ENCODE peak calls at places on chromosomes 3 and 15, in six cellular contexts. F is mesenchymal stem cell, O is H9, G is neuronal stem cell, M is IMR-90, E is H1. Z is an unnamed sample.

GRCh38 chr15:47374222-47374621 is 343.1 kb upstream of the SEMA6D start:
- DNase-seq in F (peak; percentile 13), O (peak; percentile 46), G (no peak), M (peak; percentile 42), E (peak; percentile 15), Z (no peak)

GRCh38 chr15:73716417-73716816 is 32.2 kb downstream of the CD276 start:
- DNase-seq in F (no peak), O (no peak), G (no peak), M (no peak), E (no peak), Z (no peak)

GRCh38 chr3:43203022-43203421 is 83.3 kb upstream of the SNRK start:
- DNase-seq in F (no peak), O (no peak), G (no peak), M (no peak), E (no peak), Z (no peak)

GRCh38 chr15:101107101-101107500 is 144.7 kb downstream of the CHSY1 start:
- DNase-seq in F (no peak), O (no peak), G (no peak), M (no peak), E (no peak), Z (no peak)

GRCh38 chr3:165211749-165212148 is 15.6 kb upstream of the SLITRK3 start:
- DNase-seq in F (no peak), O (no peak), G (no peak), M (no peak), E (no peak), Z (no peak)

GRCh38 chr3:111246967-111247760 is 175.5 kb downstream of the NECTIN3 start:
- DNase-seq in F (peak; percentile 70), O (no peak), G (no peak), M (peak; percentile 91), E (no peak), Z (no peak)

GRCh38 chr3:89851974-89852621 is 744.7 kb downstream of the EPHA3 start:
- DNase-seq in F (peak; percentile 60), O (peak; percentile 84), G (peak; percentile 67), M (peak; percentile 14), E (peak; percentile 63), Z (no peak)

GRCh38 chr15:31439328-31439727 is 112.7 kb downstream of the KLF13 start:
- DNase-seq in F (no peak), O (peak; percentile 63), G (no peak), M (no peak), E (no peak), Z (peak; percentile 15)

GRCh38 chr3:129196601-129197000 is 12.9 kb upstream of the CNBP start:
- DNase-seq in F (no peak), O (no peak), G (no peak), M (no peak), E (no peak), Z (no peak)

GRCh38 chr3:141012571-141012970 is 38.6 kb upstream of the SPSB4 start:
- DNase-seq in F (no peak), O (no peak), G (no peak), M (no peak), E (no peak), Z (no peak)

GRCh38 chr3:173410836-173411235 is 13.3 kb downstream of the NLGN1 start:
- DNase-seq in F (no peak), O (no peak), G (no peak), M (no peak), E (no peak), Z (no peak)

GRCh38 chr3:152556731-152557254 is 278.1 kb upstream of the P2RY1 start:
- DNase-seq in F (peak; percentile 63), O (no peak), G (no peak), M (peak; percentile 36), E (no peak), Z (no peak)

GRCh38 chr3:17939157-17939556 is 196.7 kb upstream of the TBC1D5 start:
- DNase-seq in F (no peak), O (no peak), G (no peak), M (no peak), E (no peak), Z (no peak)

GRCh38 chr3:72152551-72153476 is 367.9 kb upstream of the PROK2 start:
- DNase-seq in F (peak; percentile 70), O (no peak), G (no peak), M (peak; percentile 69), E (no peak), Z (no peak)

GRCh38 chr3:42216820-42217416 is 49.1 kb downstream of the CCK start:
- DNase-seq in F (peak; percentile 67), O (no peak), G (no peak), M (peak; percentile 59), E (no peak), Z (no peak)

GRCh38 chr3:7657214-7658112 is 796.5 kb downstream of the GRM7 start:
- DNase-seq in F (no peak), O (no peak), G (no peak), M (no peak), E (no peak), Z (no peak)

GRCh38 chr3:50674349-50675178 is at the start of gene DOCK3:
- DNase-seq in F (peak; percentile 30), O (peak; percentile 49), G (peak; percentile 63), M (peak; percentile 36), E (no peak), Z (peak; percentile 68)

GRCh38 chr3:105944281-105944680 is 75.5 kb upstream of the CBLB start:
- DNase-seq in F (no peak), O (no peak), G (no peak), M (peak; percentile 58), E (no peak), Z (no peak)

GRCh38 chr15:68791431-68792283 is 29.0 kb downstream of the ANP32A start:
- DNase-seq in F (no peak), O (peak; percentile 63), G (no peak), M (no peak), E (no peak), Z (no peak)

GRCh38 chr3:36704280-36704679 is 60.1 kb downstream of the DCLK3 start:
- DNase-seq in F (no peak), O (no peak), G (no peak), M (no peak), E (no peak), Z (no peak)

GRCh38 chr15:41790756-41791546 is 16.7 kb downstream of the MAPKBP1 start:
- DNase-seq in F (peak; percentile 90), O (no peak), G (no peak), M (peak; percentile 79), E (no peak), Z (no peak)

GRCh38 chr15:41790169-41790568 is 15.9 kb downstream of the MAPKBP1 start:
- DNase-seq in F (no peak), O (no peak), G (no peak), M (no peak), E (no peak), Z (no peak)

GRCh38 chr15:41789662-41790061 is 15.4 kb downstream of the MAPKBP1 start:
- DNase-seq in F (no peak), O (no peak), G (no peak), M (no peak), E (no peak), Z (no peak)

GRCh38 chr15:41791970-41792637 is 17.8 kb downstream of the MAPKBP1 start:
- DNase-seq in F (no peak), O (no peak), G (no peak), M (no peak), E (no peak), Z (no peak)

GRCh38 chr15:41791547-41791937 is 17.3 kb downstream of the MAPKBP1 start:
- DNase-seq in F (no peak), O (no peak), G (no peak), M (no peak), E (no peak), Z (no peak)
- H2AFZ ChIP-seq in F (no peak overlapping the region), O (no peak overlapping the region), G (no peak overlapping the region), M (peak overlapping the region; percentile 16), E (no peak overlapping the region), Z (no peak overlapping the region)

GRCh38 chr15:42461261-42461660 is 29.7 kb downstream of the ZNF106 start:
- DNase-seq in F (no peak), O (no peak), G (no peak), M (no peak), E (no peak), Z (no peak)

GRCh38 chr15:42456971-42457370 is 34.0 kb downstream of the ZNF106 start:
- DNase-seq in F (peak; percentile 76), O (no peak), G (no peak), M (no peak), E (no peak), Z (no peak)

GRCh38 chr15:42456539-42456938 is 34.4 kb downstream of the ZNF106 start:
- DNase-seq in F (no peak), O (no peak), G (no peak), M (no peak), E (no peak), Z (no peak)

GRCh38 chr15:42453826-42454225 is 37.1 kb downstream of the ZNF106 start:
- DNase-seq in F (no peak), O (no peak), G (no peak), M (no peak), E (no peak), Z (no peak)

DNA sequence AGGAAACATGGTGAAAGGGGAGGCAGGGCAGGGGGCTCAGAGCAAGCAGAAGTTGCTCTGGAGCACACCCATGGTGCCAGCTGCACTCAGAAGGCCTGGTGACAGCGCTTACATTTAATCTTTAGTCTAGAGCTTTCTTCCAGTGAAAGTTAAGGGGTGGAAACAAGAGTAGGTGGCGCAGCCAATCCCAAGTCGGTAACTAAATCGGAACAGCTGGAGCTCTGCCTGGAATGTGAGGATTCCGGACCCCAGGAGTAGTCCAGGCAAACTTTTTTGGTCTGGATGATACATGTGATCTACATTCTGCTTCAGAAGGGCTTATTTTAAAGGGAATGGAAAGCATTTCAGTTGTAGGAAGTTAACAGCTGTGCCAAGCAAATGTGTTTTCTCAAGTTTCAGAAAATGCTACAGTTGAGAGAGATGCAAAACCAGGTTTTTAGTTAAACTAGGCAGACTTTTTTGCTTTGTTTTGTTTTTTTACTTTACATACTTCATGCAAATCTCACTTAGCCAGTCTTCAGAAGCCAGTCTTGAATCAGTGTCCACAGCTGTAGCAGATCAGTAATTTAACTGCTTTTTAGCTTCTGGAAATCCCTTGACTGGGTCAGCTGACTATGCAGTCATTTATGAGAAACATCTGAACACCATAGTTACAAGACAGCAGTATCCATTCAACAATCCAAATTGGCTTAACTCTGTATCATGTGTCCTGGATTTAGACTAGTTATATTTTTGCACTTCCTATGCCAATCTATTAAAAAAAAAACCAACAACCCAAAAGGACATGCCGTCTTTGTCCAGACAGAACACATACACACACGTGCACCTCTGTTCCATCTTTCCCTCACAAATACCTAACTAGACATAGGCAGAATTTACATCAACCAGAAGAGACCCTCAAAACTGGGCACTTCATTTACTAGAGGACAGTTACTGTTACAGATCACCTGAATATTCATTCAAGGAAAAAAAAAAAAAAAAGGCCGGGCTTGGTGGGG is 33.2 kb downstream of the ZNF106 start:
- DNase-seq in F (peak; percentile 95), O (peak; percentile 90), G (peak; percentile 80), M (peak; percentile 94), E (peak; percentile 82), Z (no peak)
- H3K4ac ChIP-seq in F (peak overlapping the region; percentile 58), O (no peak overlapping the region), G (no peak overlapping the region), M (peak overlapping the region; percentile 58), E (no peak overlapping the region), Z (no peak overlapping the region)

GRCh38 chr3:58022490-58022889 is 14.3 kb downstream of the FLNB start:
- DNase-seq in F (peak; percentile 34), O (no peak), G (no peak), M (no peak), E (no peak), Z (peak; percentile 81)
- H4K91ac ChIP-seq in F (no peak overlapping the region), O (no peak overlapping the region), G (no peak overlapping the region), M (no peak overlapping the region), E (no peak overlapping the region), Z (no peak overlapping the region)

DNA sequence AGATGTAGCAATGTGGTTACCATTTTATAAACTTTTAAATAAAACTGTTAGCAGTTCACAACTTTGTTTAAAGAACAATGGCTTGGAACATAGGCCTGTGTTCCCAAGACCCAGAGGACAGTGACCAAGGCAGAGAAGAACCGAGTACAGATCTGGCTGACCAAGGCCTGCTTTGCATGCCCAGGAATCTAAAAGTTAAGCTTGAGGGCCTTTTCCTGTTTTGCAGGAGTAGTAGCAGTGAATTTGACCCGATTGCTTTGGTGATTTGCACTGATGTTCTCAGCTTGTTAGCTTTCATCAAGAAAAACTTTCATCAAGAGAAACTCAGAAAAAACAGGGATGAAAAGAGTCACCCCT is 9.9 kb downstream of the FILIP1L start:
- DNase-seq in F (no peak), O (no peak), G (no peak), M (no peak), E (no peak), Z (no peak)
- H2AFZ ChIP-seq in F (no peak overlapping the region), O (no peak overlapping the region), G (no peak overlapping the region), M (no peak overlapping the region), E (no peak overlapping the region), Z (no peak overlapping the region)

Z was measured in trophoblast cell.